ENCODE peak calls at places on chromosome 6, in eight cellular contexts. S, C, T, J, L, Y, B and I are unnamed samples.

GRCh38 chr6:128889870-128890269 is 6.9 kb downstream of the LAMA2 start:
- DNase-seq in T (no peak), J (no peak), S (no peak), L (no peak), B (no peak), Y (no peak), C (no peak), I (no peak)

GRCh38 chr6:3316818-3317217 is 58.1 kb downstream of the PSMG4 start:
- DNase-seq in C (no peak), Y (no peak), B (no peak), J (no peak), T (no peak), L (no peak), S (no peak), I (no peak)

GRCh38 chr6:81480139-81480538 is 272.3 kb downstream of the TENT5A start:
- DNase-seq in S (no peak), C (no peak), T (no peak), L (no peak), B (peak), Y (no peak), J (no peak), I (no peak)

GRCh38 chr6:148736779-148737412 is 9.9 kb upstream of the UST start:
- DNase-seq in B (no peak), S (no peak), Y (no peak), J (no peak), L (no peak), C (no peak), T (no peak), I (no peak)

GRCh38 chr6:138654715-138655634 is 118.6 kb upstream of the CCDC28A start:
- DNase-seq in S (no peak), L (peak), Y (no peak), T (peak), B (peak), J (no peak), C (no peak), I (no peak)

GRCh38 chr6:120826253-120826652 is 508.0 kb downstream of the TBC1D32 start:
- DNase-seq in Y (peak), B (no peak), S (peak), T (no peak), L (peak), J (peak), C (no peak), I (no peak)

GRCh38 chr6:90599151-90599550 is 12.3 kb upstream of the MAP3K7 start:
- DNase-seq in T (no peak), S (no peak), L (no peak), B (no peak), C (no peak), Y (no peak), J (no peak), I (no peak)

GRCh38 chr6:49541210-49541724 is 9.2 kb upstream of the C6orf141 start:
- DNase-seq in S (peak), B (peak), J (no peak), L (no peak), C (no peak), T (no peak), Y (no peak), I (no peak)

GRCh38 chr6:169903122-169903521 is 151.7 kb downstream of the ERMARD start:
- DNase-seq in J (no peak), Y (no peak), L (no peak), C (no peak), T (no peak), S (no peak), B (no peak), I (no peak)

GRCh38 chr6:134347916-134348805 is 30.2 kb upstream of the SGK1 start:
- DNase-seq in T (no peak), C (no peak), L (no peak), J (no peak), S (no peak), Y (no peak), B (peak), I (no peak)

GRCh38 chr6:42104095-42104806 is 38.2 kb downstream of the C6orf132 start:
- DNase-seq in Y (peak), S (no peak), T (peak), J (peak), B (no peak), L (peak), C (no peak), I (peak)
- TF ChIP-seq CTCF in Y (peak), S (no peak), T (peak), J (peak), B (no peak), L (peak), C (peak), I (no peak)

GRCh38 chr6:390914-391558 is 516 bp upstream of the IRF4 start:
- DNase-seq in Y (no peak), B (no peak), C (no peak), J (peak), S (no peak), L (peak), T (peak), I (peak)
- TF ChIP-seq CTCF in Y (no peak), B (no peak), C (no peak), J (no peak), S (no peak), L (no peak), T (no peak), I (no peak)

DNA sequence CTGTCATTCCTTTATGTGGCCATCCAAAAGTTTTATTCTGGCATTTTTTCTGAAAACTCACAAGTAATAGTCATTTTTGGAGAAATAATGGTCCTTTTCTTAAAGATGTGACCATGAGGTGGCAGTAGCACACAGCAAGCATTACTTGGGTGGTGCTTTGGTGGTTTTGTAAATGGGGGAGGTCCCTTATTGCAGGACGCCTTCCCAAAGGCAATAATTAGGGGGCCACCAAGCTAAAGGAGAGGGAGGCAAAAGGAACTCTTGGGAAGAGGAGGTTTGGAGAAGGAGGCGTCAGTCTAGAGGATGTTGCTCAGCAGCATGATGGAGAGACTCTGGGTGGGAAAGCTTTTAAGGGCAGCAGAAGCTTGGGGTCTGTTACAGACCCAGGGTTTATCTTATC is 422.6 kb upstream of the MMS22L start:
- DNase-seq in C (no peak), B (peak), S (no peak), T (no peak), J (no peak), L (peak), Y (peak), I (no peak)
- TF ChIP-seq CTCF in C (peak), B (peak), S (peak), T (peak), J (no peak), L (peak), Y (peak), I (no peak)

DNA sequence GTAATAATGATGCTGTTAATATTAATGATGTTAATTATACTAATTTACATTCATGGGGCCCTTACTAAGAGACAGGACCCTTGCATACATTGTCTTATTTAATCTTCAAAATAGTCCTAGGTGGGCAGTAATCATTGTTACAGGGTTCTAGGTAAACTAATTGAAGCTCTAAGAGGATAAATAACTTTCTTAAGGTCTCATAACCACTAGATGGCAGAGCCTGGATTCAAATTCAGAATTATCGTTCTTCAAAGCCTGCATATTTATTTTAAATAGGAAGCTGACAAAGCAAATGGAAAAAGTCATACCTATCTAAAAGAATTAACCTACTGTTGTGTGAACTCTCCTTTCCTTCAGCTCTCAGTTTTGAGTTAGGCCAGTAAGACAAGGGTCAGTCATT is 23.5 kb downstream of the PTCHD4 start:
- DNase-seq in S (no peak), L (peak), Y (no peak), B (peak), C (no peak), J (no peak), T (no peak), I (no peak)
- TF ChIP-seq CTCF in S (peak), L (no peak), Y (peak), B (peak), C (peak), J (no peak), T (peak), I (no peak)

DNA sequence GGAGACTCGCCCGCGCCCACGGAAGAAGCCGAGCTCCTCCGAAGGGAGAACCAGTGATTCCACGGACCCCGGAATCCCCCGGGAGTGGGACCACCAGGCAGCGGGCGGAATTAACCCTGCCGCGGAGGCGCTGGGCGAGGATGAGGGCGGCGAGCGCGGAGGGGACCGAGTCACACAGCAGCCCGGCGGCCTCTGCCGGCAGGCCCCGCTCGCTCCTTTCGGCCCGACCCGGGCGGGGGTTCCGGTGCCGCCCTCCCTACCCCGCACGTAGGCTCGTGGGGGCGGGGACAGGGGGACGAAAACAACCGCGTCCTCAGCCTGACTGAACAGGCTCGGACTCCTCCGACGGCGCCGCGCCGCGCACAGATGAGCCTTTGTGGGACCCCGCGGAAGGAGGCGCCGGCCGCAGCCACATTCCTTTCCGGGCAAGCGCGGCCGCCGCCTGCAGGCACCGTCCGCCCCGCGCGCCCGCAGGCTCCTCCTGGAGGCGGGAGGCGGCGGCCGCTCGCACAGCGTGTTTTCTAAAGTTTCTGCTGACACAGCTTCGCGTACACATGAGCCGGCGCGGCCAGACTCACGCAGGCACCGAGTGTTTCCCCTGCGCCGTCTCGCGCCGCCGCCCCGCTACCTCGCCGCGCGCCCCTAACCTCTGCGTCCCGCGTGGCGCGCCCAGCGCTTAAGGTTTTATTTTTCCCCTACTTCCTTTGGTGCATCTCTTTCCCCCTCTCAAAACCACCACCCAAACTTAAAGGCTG is 244.3 kb downstream of the ARID1B start:
- DNase-seq in L (peak), B (peak), J (peak), T (peak), C (peak), S (peak), Y (peak), I (peak)
- TF ChIP-seq CTCF in L (peak), B (peak), J (peak), T (peak), C (peak), S (peak), Y (peak), I (no peak)

DNA sequence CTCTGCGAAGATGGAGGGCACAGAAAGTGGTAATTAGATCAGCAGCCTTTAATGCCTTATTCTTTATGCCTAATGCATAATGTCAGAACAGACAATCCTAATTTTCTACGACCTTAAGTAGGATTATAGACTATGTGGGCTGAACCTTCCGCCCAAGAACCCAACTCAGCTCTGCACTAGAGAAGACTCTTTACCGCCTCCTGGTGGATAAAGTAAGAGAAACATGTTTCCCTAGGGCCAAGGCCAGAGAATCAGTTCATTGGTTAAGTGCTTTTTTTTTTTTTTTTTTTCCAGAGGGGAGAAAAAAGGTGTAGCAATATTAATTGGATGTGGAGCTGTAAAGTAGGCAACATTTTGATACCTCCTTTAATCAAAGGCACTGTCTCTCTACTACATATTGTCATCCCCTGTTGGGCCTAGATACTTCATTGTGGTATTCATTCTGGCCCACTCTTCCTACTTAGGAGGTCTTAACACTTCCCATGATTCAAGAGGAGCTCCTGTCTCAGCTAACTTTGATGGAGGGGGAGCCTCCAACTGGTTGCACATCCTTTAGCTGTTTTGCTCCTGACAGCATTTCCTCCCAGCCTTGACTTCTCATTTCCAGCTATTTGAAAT is 124.9 kb upstream of the NRN1 start:
- DNase-seq in C (no peak), B (no peak), T (peak), L (peak), J (no peak), Y (no peak), S (peak), I (no peak)
- TF ChIP-seq CTCF in C (peak), B (no peak), T (peak), L (peak), J (peak), Y (peak), S (peak), I (no peak)

GRCh38 chr6:106084106-106084963 is 1.8 kb upstream of the PRDM1 start:
- DNase-seq in L (peak), S (peak), T (peak), B (peak), C (no peak), Y (no peak), J (peak), I (no peak)
- TF ChIP-seq CTCF in L (peak), S (peak), T (peak), B (peak), C (peak), Y (peak), J (peak), I (no peak)

GRCh38 chr6:104531591-104531990 is 328.1 kb downstream of the HACE1 start:
- DNase-seq in L (no peak), T (no peak), S (no peak), J (no peak), Y (no peak), B (no peak), C (no peak), I (no peak)

GRCh38 chr6:104525677-104526322 is 333.9 kb downstream of the HACE1 start:
- DNase-seq in C (peak), S (peak), Y (peak), J (peak), T (peak), B (peak), L (peak), I (peak)

GRCh38 chr6:104527311-104527710 is 332.4 kb downstream of the HACE1 start:
- DNase-seq in C (no peak), L (no peak), S (no peak), B (no peak), J (no peak), Y (no peak), T (no peak), I (no peak)

GRCh38 chr6:104526383-104526782 is 333.3 kb downstream of the HACE1 start:
- DNase-seq in S (no peak), L (no peak), Y (no peak), J (no peak), T (no peak), C (no peak), B (no peak), I (no peak)

GRCh38 chr6:104527761-104528415 is 331.8 kb downstream of the HACE1 start:
- DNase-seq in T (no peak), Y (peak), S (no peak), B (no peak), J (no peak), C (no peak), L (peak), I (no peak)
- TF ChIP-seq CTCF in T (no peak), Y (peak), S (peak), B (peak), J (no peak), C (peak), L (peak), I (no peak)

DNA sequence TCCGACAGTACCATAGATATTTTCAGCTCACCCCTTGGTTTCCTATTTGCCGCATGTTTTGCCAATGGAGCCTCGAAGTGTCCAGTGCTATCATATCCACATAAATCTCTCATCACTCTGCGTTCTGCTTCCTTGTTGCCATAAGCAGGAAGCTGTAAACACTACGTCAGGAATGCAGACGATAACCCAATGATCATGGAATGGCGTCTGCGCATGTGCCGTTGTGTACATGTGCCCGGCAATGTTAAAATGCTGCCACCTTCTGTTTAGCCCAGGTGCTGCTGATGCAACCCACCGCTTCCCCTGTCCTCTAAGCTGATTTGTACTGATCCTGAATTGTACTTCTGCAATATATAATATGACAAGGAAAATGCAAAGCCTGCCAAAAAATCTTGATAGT is 607.5 kb downstream of the HDGFL1 start:
- DNase-seq in Y (no peak), T (no peak), S (no peak), C (no peak), L (peak), J (no peak), B (no peak), I (no peak)
- TF ChIP-seq CTCF in Y (no peak), T (no peak), S (no peak), C (no peak), L (no peak), J (no peak), B (no peak), I (no peak)

GRCh38 chr6:24489470-24489869 is at the start of gene GPLD1:
- DNase-seq in B (no peak), Y (no peak), S (no peak), J (no peak), L (no peak), T (no peak), C (no peak), I (no peak)
- TF ChIP-seq CTCF in B (no peak), Y (no peak), S (no peak), J (no peak), L (no peak), T (no peak), C (no peak), I (no peak)